ENCODE peak calls at places on chromosomes 6 and 20, in nine cellular contexts. P, W, G, V, X, D, U, Z and Y are unnamed samples.

GRCh38 chr6:26223213-26223612 is 136.0 kb downstream of the HFE start:
- DNase-seq in P (peak; percentile 28), W (peak; percentile 21), G (peak; percentile 31), V (no peak), X (no peak), D (no peak), U (no peak), Z (no peak), Y (no peak)

GRCh38 chr6:73375216-73375615 is 5.5 kb upstream of the OOEP start:
- DNase-seq in P (no peak), W (no peak), G (no peak), V (no peak), X (no peak), D (no peak), U (no peak), Z (no peak), Y (no peak)

GRCh38 chr20:7772376-7772775 is 167.9 kb downstream of the HAO1 start:
- DNase-seq in P (no peak), W (peak; percentile 96), G (no peak), V (no peak), X (no peak), D (no peak), U (no peak), Z (no peak), Y (no peak)

GRCh38 chr6:53266553-53267090 is 82.1 kb downstream of the ELOVL5 start:
- DNase-seq in P (no peak), W (no peak), G (no peak), V (no peak), X (no peak), D (no peak), U (no peak), Z (no peak), Y (no peak)

GRCh38 chr6:144989319-144990099 is 704.4 kb downstream of the UTRN start:
- DNase-seq in P (peak; percentile 41), W (no peak), G (no peak), V (no peak), X (no peak), D (no peak), U (no peak), Z (no peak), Y (no peak)

GRCh38 chr6:8739454-8739853 is 304.1 kb upstream of the SLC35B3 start:
- DNase-seq in P (no peak), W (no peak), G (no peak), V (no peak), X (no peak), D (no peak), U (no peak), Z (no peak), Y (no peak)

GRCh38 chr20:2807019-2807418 is 6.6 kb upstream of the CPXM1 start:
- DNase-seq in P (no peak), W (no peak), G (no peak), V (no peak), X (no peak), D (no peak), U (no peak), Z (no peak), Y (no peak)

GRCh38 chr6:121597654-121598053 is 162.2 kb downstream of the GJA1 start:
- DNase-seq in P (peak; percentile 64), W (peak; percentile 69), G (no peak), V (no peak), X (no peak), D (no peak), U (no peak), Z (no peak), Y (no peak)

GRCh38 chr6:747921-748320 is 55.0 kb upstream of the EXOC2 start:
- DNase-seq in P (no peak), W (no peak), G (no peak), V (no peak), X (no peak), D (no peak), U (no peak), Z (no peak), Y (no peak)

GRCh38 chr6:168158280-168158979 is 79.4 kb upstream of the FRMD1 start:
- DNase-seq in P (no peak), W (peak; percentile 5), G (no peak), V (no peak), X (no peak), D (peak; percentile 55), U (no peak), Z (no peak), Y (no peak)

GRCh38 chr20:34708621-34709043 is 4.5 kb downstream of the TP53INP2 start:
- DNase-seq in P (peak; percentile 34), W (peak; percentile 23), G (peak; percentile 40), V (peak; percentile 73), X (peak; percentile 72), D (peak; percentile 77), U (peak; percentile 57), Z (peak; percentile 38), Y (peak; percentile 63)

GRCh38 chr6:142822882-142823578 is 121.9 kb downstream of the HIVEP2 start:
- DNase-seq in P (no peak), W (no peak), G (no peak), V (peak; percentile 72), X (peak; percentile 69), D (no peak), U (no peak), Z (no peak), Y (no peak)
- TF ChIP-seq CTCF in P (peak; percentile 39), W (no peak), G (peak; percentile 29), V (peak; percentile 76), X (peak; percentile 65), D (no peak), U (no peak), Z (no peak), Y (no peak)

DNA sequence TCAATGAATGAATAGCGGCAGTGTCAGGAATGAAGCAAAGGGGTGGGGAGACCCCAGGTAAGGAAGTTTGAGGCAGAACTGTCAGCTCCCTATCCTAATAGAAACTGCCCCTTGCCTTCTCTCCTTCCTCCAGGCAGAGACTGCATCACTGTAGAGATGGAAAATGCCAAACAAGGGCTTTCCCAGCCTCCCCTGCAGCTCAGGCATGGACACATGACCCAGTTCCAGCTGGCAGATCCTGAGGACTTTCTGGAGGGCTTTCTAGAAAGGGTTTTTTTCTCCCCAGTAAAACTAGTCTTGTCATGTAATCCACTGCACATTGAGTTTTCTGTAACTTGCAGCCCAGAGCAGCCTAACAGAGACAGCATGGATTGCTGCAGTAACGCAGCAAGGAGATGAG is 17.9 kb upstream of the PNPLA1 start:
- DNase-seq in P (no peak), W (peak; percentile 48), G (no peak), V (no peak), X (no peak), D (no peak), U (no peak), Z (no peak), Y (no peak)
- TF ChIP-seq CTCF in P (no peak), W (no peak), G (no peak), V (no peak), X (no peak), D (no peak), U (no peak), Z (no peak), Y (no peak)

DNA sequence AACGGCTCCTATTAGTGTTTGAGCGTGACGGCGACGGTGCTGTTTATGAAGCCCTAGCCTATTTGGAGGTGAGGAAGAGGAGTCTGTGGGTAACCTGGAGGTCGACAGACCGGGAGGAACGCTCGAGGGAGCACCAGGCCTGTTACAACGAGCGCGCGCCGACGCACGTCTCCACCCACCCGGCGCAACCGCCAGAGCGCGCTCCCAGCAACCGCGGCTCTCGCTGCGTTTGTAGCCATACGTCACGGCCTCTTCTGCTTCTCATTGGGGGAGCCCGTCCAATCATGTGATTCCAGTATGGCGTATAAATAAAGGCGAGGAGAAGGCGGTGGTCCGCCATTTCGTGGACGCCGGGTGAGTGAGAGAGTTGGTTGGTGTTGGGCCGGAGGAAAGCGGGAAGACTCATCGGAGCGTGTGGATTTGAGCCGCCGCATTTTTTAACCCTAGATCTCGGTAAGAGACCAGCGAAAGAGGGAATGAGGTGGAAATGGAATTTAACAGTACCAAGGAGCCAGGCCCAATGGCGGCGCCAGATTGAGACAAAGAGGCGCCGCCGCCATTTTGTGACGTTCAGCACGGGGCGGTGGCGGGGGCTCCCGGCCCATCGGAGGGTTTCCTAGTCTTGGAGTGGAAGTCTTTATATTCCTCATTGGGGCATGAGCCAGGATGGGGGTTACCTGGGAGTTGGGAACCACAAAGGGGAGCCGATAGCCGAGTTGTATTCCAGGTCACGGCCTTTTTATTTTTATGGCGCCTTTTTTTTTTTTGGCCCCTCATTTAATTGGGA is at the start of gene SRSF3:
- DNase-seq in P (peak; percentile 98), W (peak; percentile 98), G (peak; percentile 97), V (peak; percentile 100), X (peak; percentile 99), D (peak; percentile 98), U (peak; percentile 97), Z (peak; percentile 97), Y (peak; percentile 87)
- TF ChIP-seq CTCF in P (no peak), W (peak; percentile 54), G (peak; percentile 32), V (peak; percentile 65), X (peak; percentile 52), D (peak; percentile 54), U (peak; percentile 63), Z (peak; percentile 41), Y (no peak)

DNA sequence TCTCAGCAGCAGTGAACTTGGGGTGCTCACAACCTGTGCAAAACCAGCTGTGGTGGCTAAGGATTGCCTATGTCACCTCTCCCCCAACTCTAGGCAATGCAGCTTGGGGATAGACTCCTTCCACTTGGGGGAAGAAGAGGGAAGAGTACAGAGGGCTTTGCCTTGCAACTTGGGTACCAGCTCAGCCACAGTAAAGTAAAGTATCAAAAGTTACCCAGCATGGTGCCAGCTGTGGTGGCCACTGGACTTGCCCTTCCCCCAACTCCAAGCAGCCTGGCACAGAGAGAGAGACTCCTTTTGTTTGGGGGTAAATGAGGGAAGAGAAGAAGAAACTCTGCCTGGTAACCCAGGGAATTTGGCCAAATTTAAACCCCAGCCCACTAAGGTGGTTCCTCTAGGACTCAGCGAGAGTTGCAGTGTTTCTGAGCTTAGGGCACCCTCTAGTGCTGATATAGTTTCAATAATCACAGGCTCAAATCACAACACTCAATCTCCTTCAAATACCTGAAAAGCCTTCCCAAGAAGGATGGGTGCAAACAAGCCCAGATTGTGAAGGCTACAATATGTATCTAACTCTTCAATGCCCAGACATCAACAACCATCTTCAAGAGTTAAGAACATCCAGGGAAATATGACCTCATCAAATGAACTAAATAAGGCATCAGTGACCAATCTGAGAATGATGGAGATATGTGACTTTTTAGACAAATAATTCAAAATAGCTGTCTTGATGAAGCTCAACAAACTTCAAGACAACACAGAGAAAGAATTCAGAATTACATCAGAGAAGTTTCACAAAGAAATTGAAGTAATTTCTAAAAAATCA is 7.6 kb upstream of the DEFB129 start:
- DNase-seq in P (peak; percentile 63), W (peak; percentile 11), G (no peak), V (peak; percentile 25), X (peak; percentile 74), D (no peak), U (no peak), Z (no peak), Y (no peak)
- TF ChIP-seq CTCF in P (peak; percentile 79), W (peak; percentile 7), G (peak; percentile 47), V (peak; percentile 59), X (peak; percentile 60), D (no peak), U (no peak), Z (no peak), Y (no peak)

DNA sequence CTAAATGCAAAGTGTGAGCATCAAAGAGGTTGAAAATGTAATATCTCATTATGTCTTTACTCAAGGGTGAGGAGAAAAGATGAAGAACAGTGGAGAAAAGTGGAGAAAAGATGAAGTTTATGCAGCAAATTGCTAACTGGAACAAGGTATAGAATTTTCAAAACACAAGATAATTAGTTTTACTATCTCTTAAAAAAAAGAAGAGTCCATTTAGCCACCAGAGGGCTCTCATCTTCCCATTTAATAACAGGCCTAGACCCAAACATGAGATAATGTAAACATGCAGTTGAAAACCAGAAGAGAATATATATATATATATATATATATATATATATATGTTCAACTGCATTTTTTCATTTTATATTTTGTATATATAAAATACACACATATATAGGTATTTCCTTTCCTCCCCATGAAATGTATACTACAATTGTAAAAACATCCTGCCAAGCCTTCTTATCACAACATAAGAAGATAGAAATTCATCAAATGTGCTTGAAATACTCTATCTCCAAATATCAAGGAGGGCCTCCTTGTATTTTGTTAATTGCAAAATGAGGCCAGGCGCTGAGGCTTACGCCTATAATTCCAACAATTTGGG is 78.4 kb downstream of the ADTRP start:
- DNase-seq in P (peak; percentile 74), W (peak; percentile 82), G (peak; percentile 74), V (no peak), X (peak; percentile 48), D (no peak), U (no peak), Z (no peak), Y (no peak)
- TF ChIP-seq CTCF in P (peak; percentile 59), W (peak; percentile 53), G (peak; percentile 40), V (peak; percentile 46), X (peak; percentile 60), D (peak; percentile 49), U (peak; percentile 45), Z (no peak), Y (no peak)